ENCODE peak calls at places on chromosomes 12 and 14, in four cellular contexts. R, V, B and L are unnamed samples.

GRCh38 chr12:132235116-132235820 is 91.0 kb downstream of the NOC4L start:
- DNase-seq in R (no peak), B (no peak), V (no peak), L (no peak)

GRCh38 chr14:81161749-81162148 is 59.0 kb downstream of the GTF2A1 start:
- DNase-seq in R (no peak), B (no peak), V (no peak), L (no peak)

GRCh38 chr14:86799244-86799647 is 1193.7 kb downstream of the GALC start:
- DNase-seq in B (no peak), V (no peak), R (no peak), L (no peak)

GRCh38 chr14:100120522-100121269 is 38.7 kb downstream of the DEGS2 start:
- DNase-seq in R (no peak), B (no peak), V (no peak), L (no peak)

GRCh38 chr14:74541225-74541624 is 47.7 kb downstream of the ISCA2 start:
- DNase-seq in R (no peak), B (no peak), V (no peak), L (no peak)

GRCh38 chr14:35406811-35407630 is 2.5 kb upstream of the NFKBIA start:
- DNase-seq in V (no peak), R (peak), B (peak), L (peak)

GRCh38 chr14:91889477-91890211 is 22.3 kb upstream of the TC2N start:
- DNase-seq in R (no peak), V (no peak), B (no peak), L (no peak)

GRCh38 chr14:69667938-69668336 is 56.5 kb downstream of the SUSD6 start:
- DNase-seq in V (no peak), B (no peak), R (no peak), L (peak)

GRCh38 chr14:100096656-100097055 is 31.4 kb downstream of the EVL start:
- DNase-seq in R (no peak), V (no peak), B (no peak), L (no peak)

GRCh38 chr14:95895720-95896119 is 19.1 kb downstream of the TUNAR start:
- DNase-seq in B (no peak), R (no peak), V (no peak), L (peak)

GRCh38 chr14:66330916-66331315 is 155.3 kb upstream of the CCDC196 start:
- DNase-seq in B (no peak), V (no peak), R (no peak), L (no peak)

GRCh38 chr12:45273717-45274271 is 57.9 kb downstream of the ANO6 start:
- DNase-seq in R (peak), V (no peak), B (peak), L (no peak)

GRCh38 chr14:59221558-59221957 is 33.1 kb downstream of the DAAM1 start:
- DNase-seq in V (no peak), R (no peak), B (no peak), L (no peak)

GRCh38 chr12:93130371-93131049 is 201.4 kb upstream of the EEA1 start:
- DNase-seq in B (no peak), V (no peak), R (no peak), L (no peak)

GRCh38 chr14:99389171-99389826 is 91.4 kb downstream of the SETD3 start:
- DNase-seq in B (no peak), V (peak), R (peak), L (peak)

GRCh38 chr12:113277511-113277910 is 56.2 kb downstream of the TPCN1 start:
- DNase-seq in R (no peak), V (no peak), B (no peak), L (no peak)

GRCh38 chr12:3882396-3882795 is 9.2 kb upstream of the PARP11 start:
- DNase-seq in B (no peak), V (no peak), R (no peak), L (no peak)

GRCh38 chr12:3884671-3885070 is 11.5 kb upstream of the PARP11 start:
- DNase-seq in V (no peak), R (no peak), B (no peak), L (no peak)

GRCh38 chr12:3885179-3886094 is 12.2 kb upstream of the PARP11 start:
- DNase-seq in V (no peak), B (no peak), R (peak), L (peak)

GRCh38 chr12:3881208-3881980 is 8.2 kb upstream of the PARP11 start:
- DNase-seq in R (no peak), B (no peak), V (no peak), L (no peak)

GRCh38 chr12:3882896-3883564 is 9.8 kb upstream of the PARP11 start:
- DNase-seq in R (no peak), B (no peak), V (no peak), L (peak)
- TF ChIP-seq CTCF in R (no peak), B (no peak), V (peak), L (peak)

GRCh38 chr14:76922599-76922998 is 96.4 kb downstream of the LRRC74A start:
- DNase-seq in B (no peak), R (no peak), V (no peak), L (no peak)

GRCh38 chr14:76923422-76924362 is 97.5 kb downstream of the LRRC74A start:
- DNase-seq in R (no peak), V (no peak), B (no peak), L (no peak)

GRCh38 chr14:76926521-76927251 is 100.5 kb downstream of the LRRC74A start:
- DNase-seq in R (peak), B (no peak), V (no peak), L (peak)

GRCh38 chr14:76922092-76922491 is 95.9 kb downstream of the LRRC74A start:
- DNase-seq in R (no peak), V (no peak), B (no peak), L (no peak)

GRCh38 chr14:76924363-76925151 is 98.3 kb downstream of the LRRC74A start:
- DNase-seq in V (no peak), R (peak), B (no peak), L (peak)
- H3K4me3 ChIP-seq in V (no peak), R (no peak), B (no peak), L (no peak)

GRCh38 chr12:31021809-31022492 is 51.7 kb upstream of the DDX11 start:
- DNase-seq in B (no peak), R (no peak), V (no peak), L (no peak)
- TF ChIP-seq CTCF in B (no peak), R (no peak), V (no peak), L (no peak)

GRCh38 chr14:29927596-29928341 is at the start of gene PRKD1:
- DNase-seq in V (peak), R (peak), B (peak), L (no peak)

GRCh38 chr14:29925736-29926135 is 1.9 kb downstream of the PRKD1 start:
- DNase-seq in V (no peak), R (no peak), B (no peak), L (no peak)

GRCh38 chr14:29928342-29928640 is 644 bp upstream of the PRKD1 start:
- DNase-seq in R (no peak), B (no peak), V (no peak), L (no peak)

GRCh38 chr14:29926228-29926627 is 1.4 kb downstream of the PRKD1 start:
- DNase-seq in R (no peak), V (no peak), B (no peak), L (no peak)

GRCh38 chr14:29926701-29927595 is 699 bp downstream of the PRKD1 start:
- DNase-seq in B (peak), R (peak), V (peak), L (no peak)
- H3K4me3 ChIP-seq in B (peak), R (peak), V (no peak), L (no peak)

DNA sequence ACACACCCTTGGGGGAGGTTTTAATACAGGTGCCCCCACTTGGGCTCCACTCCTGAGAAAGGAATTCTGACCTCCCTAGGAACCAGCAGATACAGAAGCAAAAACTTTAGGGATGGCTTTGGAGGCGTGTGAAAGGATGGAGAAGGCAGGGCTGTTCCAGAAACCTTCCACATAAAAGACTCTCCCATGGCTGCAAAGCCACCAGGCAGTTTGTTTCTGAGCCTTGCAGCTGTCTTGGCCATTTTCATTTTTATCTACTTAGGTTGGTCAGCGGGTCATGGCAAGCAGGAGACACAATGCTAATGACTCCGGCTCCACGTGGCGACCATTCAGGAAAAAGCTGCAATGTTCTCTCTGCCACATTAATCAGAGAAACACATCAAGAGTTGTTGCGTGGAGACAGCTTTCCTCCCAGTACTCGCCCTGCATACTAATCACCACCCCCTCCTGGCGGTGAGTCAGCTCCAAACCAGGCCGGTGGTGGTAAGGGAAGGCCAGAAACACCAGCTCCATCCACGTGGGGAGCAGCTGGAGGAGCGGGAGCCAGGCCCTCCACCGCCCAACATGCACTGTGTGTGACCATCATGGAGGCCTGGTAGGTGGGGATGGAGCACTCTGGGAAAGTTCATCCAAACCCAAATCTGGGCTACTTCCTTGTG is 30.9 kb upstream of the IRF2BPL start:
- DNase-seq in R (no peak), B (no peak), V (no peak), L (peak)
- TF ChIP-seq CTCF in R (no peak), B (peak), V (peak), L (peak)

GRCh38 chr12:101597164-101597563 is 2.4 kb downstream of the MYBPC1 start:
- DNase-seq in R (no peak), V (no peak), B (no peak), L (no peak)
- H3K4me3 ChIP-seq in R (no peak), V (no peak), B (no peak), L (no peak)